ENCODE peak calls at places on chromosomes 7 and 10, in nine cellular contexts. G, M, O, W, K, D, C, U and H are unnamed samples.

GRCh38 chr10:71832967-71833366 is 18.1 kb downstream of the PSAP start:
- DNase-seq in G (no peak), M (no peak), O (no peak), W (no peak), K (no peak), D (no peak), C (no peak), U (no peak), H (no peak)

GRCh38 chr10:121841862-121842261 is 86.0 kb downstream of the ATE1 start:
- DNase-seq in G (no peak), M (no peak), O (no peak), W (no peak), K (no peak), D (no peak), C (no peak), U (no peak), H (no peak)

GRCh38 chr10:25176421-25176968 is 1.7 kb downstream of the GPR158 start:
- DNase-seq in G (no peak), M (no peak), O (peak; percentile 15), W (no peak), K (no peak), D (peak; percentile 33), C (no peak), U (no peak), H (no peak)

GRCh38 chr10:119541459-119542356 is 811 bp downstream of the RGS10 start:
- DNase-seq in G (no peak), M (peak; percentile 13), O (peak; percentile 33), W (peak; percentile 47), K (no peak), D (peak; percentile 15), C (no peak), U (no peak), H (no peak)

GRCh38 chr10:2077231-2077630 is 339.9 kb upstream of the ADARB2 start:
- DNase-seq in G (no peak), M (no peak), O (no peak), W (no peak), K (no peak), D (no peak), C (no peak), U (no peak), H (no peak)

GRCh38 chr7:51054231-51054630 is 262.4 kb downstream of the COBL start:
- DNase-seq in G (no peak), M (no peak), O (no peak), W (no peak), K (no peak), D (no peak), C (no peak), U (no peak), H (no peak)

GRCh38 chr7:2433713-2434550 is 30.5 kb downstream of the CHST12 start:
- DNase-seq in G (no peak), M (no peak), O (no peak), W (no peak), K (no peak), D (no peak), C (no peak), U (no peak), H (no peak)

GRCh38 chr7:124918662-124919061 is 11.0 kb downstream of the POT1 start:
- DNase-seq in G (no peak), M (no peak), O (peak; percentile 15), W (no peak), K (no peak), D (no peak), C (peak; percentile 2), U (no peak), H (no peak)

GRCh38 chr7:120799813-120800483 is 58.0 kb downstream of the TSPAN12 start:
- DNase-seq in G (no peak), M (no peak), O (peak; percentile 49), W (no peak), K (no peak), D (no peak), C (no peak), U (no peak), H (no peak)

GRCh38 chr10:83229991-83230390 is 909.3 kb upstream of the GHITM start:
- DNase-seq in G (no peak), M (no peak), O (no peak), W (no peak), K (no peak), D (no peak), C (no peak), U (no peak), H (no peak)

GRCh38 chr10:67079126-67079525 is 153.3 kb downstream of the LRRTM3 start:
- DNase-seq in G (no peak), M (no peak), O (peak; percentile 6), W (no peak), K (no peak), D (no peak), C (no peak), U (peak; percentile 3), H (no peak)

GRCh38 chr7:10436302-10436701 is 537.4 kb upstream of the PHF14 start:
- DNase-seq in G (no peak), M (no peak), O (no peak), W (no peak), K (no peak), D (no peak), C (no peak), U (no peak), H (no peak)

GRCh38 chr7:140653319-140654108 is 12.9 kb upstream of the DENND2A start:
- DNase-seq in G (peak; percentile 77), M (no peak), O (peak; percentile 94), W (peak; percentile 45), K (no peak), D (peak; percentile 86), C (peak; percentile 86), U (peak; percentile 63), H (peak; percentile 76)

GRCh38 chr10:119917777-119918176 is 25.2 kb downstream of the SEC23IP start:
- DNase-seq in G (no peak), M (no peak), O (no peak), W (peak; percentile 5), K (no peak), D (no peak), C (peak; percentile 23), U (no peak), H (no peak)